ENCODE peak calls at places on chromosome 22, in four cellular contexts. B is choroid plexus epithelial cell, J is RWPE2, H is tibial artery. L is an unnamed sample.

GRCh38 chr22:30506507-30506968 is 1.0 kb upstream of the SEC14L4 start:
- DNase-seq in B (no peak), J (no peak), H (no peak), L (no peak)

GRCh38 chr22:26330971-26331625 is 98.0 kb upstream of the ASPHD2 start:
- DNase-seq in B (peak), J (no peak), H (no peak), L (no peak)

GRCh38 chr22:44325718-44326548 is 13.2 kb upstream of the SHISAL1 start:
- DNase-seq in B (peak), J (no peak), H (no peak), L (no peak)

GRCh38 chr22:50624347-50625130 is 3.4 kb downstream of the ARSA start:
- DNase-seq in B (no peak), J (no peak), H (no peak), L (no peak)

GRCh38 chr22:45865561-45866397 is 111.2 kb downstream of the WNT7B start:
- DNase-seq in B (no peak), J (no peak), H (no peak), L (no peak)

GRCh38 chr22:41532908-41533825 is 11.1 kb downstream of the POLR3H start:
- DNase-seq in B (peak), J (no peak), H (peak), L (peak)

GRCh38 chr22:47213571-47214230 is 451.3 kb downstream of the TBC1D22A start:
- DNase-seq in B (peak), J (no peak), H (peak), L (no peak)

GRCh38 chr22:41288245-41288946 is 2.4 kb upstream of the RANGAP1 start:
- DNase-seq in B (peak), J (peak), H (no peak), L (no peak)

GRCh38 chr22:44916281-44917231 is 93.2 kb downstream of the PHF21B start:
- DNase-seq in B (no peak), J (peak), H (peak), L (peak)

GRCh38 chr22:28799834-28800307 is 498 bp downstream of the XBP1 start:
- DNase-seq in B (peak), J (no peak), H (peak), L (peak)

GRCh38 chr22:32693102-32693501 is 108.4 kb upstream of the TIMP3 start:
- DNase-seq in B (no peak), J (no peak), H (no peak), L (no peak)

GRCh38 chr22:46297151-46297819 is 615 bp downstream of the GTSE1 start:
- DNase-seq in B (peak), J (no peak), H (no peak), L (no peak)

GRCh38 chr22:31945971-31946680 is 1.8 kb downstream of the YWHAH start:
- DNase-seq in B (peak), J (no peak), H (no peak), L (no peak)

GRCh38 chr22:29703595-29704195 is 16.1 kb upstream of the CABP7 start:
- DNase-seq in B (no peak), J (no peak), H (no peak), L (no peak)

GRCh38 chr22:22941831-22942510 is 54.4 kb downstream of the IGLL5 start:
- DNase-seq in B (no peak), J (no peak), H (peak), L (peak)

GRCh38 chr22:50074056-50074455 is 11.2 kb downstream of the MLC1 start:
- DNase-seq in B (no peak), J (no peak), H (peak), L (no peak)

GRCh38 chr22:35548762-35549106 is 8.1 kb downstream of the RASD2 start:
- DNase-seq in B (no peak), J (no peak), H (no peak), L (no peak)

GRCh38 chr22:38935023-38935422 is 22.4 kb upstream of the APOBEC3A start:
- DNase-seq in B (no peak), J (peak), H (no peak), L (no peak)

GRCh38 chr22:25404556-25404922 is 159.9 kb upstream of the GRK3 start:
- DNase-seq in B (no peak), J (no peak), H (no peak), L (no peak)

GRCh38 chr22:46233231-46233630 is 16.9 kb downstream of the CDPF1 start:
- DNase-seq in B (peak), J (no peak), H (peak), L (no peak)

GRCh38 chr22:45968003-45968650 is 8.8 kb downstream of the WNT7B start:
- DNase-seq in B (peak), J (no peak), H (no peak), L (no peak)

GRCh38 chr22:44154431-44154942 is 26.2 kb upstream of the PARVG start:
- DNase-seq in B (peak), J (no peak), H (no peak), L (no peak)

GRCh38 chr22:30880847-30881246 is 87.7 kb downstream of the MORC2 start:
- DNase-seq in B (no peak), J (no peak), H (no peak), L (no peak)

GRCh38 chr22:40265783-40266182 is 80.5 kb upstream of the ADSL start:
- DNase-seq in B (no peak), J (no peak), H (no peak), L (peak)

GRCh38 chr22:30332994-30333706 is 6.4 kb upstream of the TBC1D10A start:
- DNase-seq in B (no peak), J (no peak), H (no peak), L (no peak)

GRCh38 chr22:50207383-50208031 is 6.7 kb downstream of the SELENOO start:
- DNase-seq in B (no peak), J (no peak), H (no peak), L (peak)

GRCh38 chr22:47574551-47574950 is 812.1 kb downstream of the TBC1D22A start:
- DNase-seq in B (no peak), J (no peak), H (no peak), L (no peak)

GRCh38 chr22:36977947-36978660 is 41.1 kb downstream of the TST start:
- DNase-seq in B (peak), J (no peak), H (peak), L (peak)

GRCh38 chr22:36979511-36979910 is 39.7 kb downstream of the TST start:
- DNase-seq in B (no peak), J (no peak), H (no peak), L (no peak)

GRCh38 chr22:36981247-36981775 is 37.9 kb downstream of the TST start:
- DNase-seq in B (no peak), J (no peak), H (no peak), L (no peak)

GRCh38 chr22:36979016-36979415 is 40.2 kb downstream of the TST start:
- DNase-seq in B (no peak), J (no peak), H (no peak), L (no peak)

DNA sequence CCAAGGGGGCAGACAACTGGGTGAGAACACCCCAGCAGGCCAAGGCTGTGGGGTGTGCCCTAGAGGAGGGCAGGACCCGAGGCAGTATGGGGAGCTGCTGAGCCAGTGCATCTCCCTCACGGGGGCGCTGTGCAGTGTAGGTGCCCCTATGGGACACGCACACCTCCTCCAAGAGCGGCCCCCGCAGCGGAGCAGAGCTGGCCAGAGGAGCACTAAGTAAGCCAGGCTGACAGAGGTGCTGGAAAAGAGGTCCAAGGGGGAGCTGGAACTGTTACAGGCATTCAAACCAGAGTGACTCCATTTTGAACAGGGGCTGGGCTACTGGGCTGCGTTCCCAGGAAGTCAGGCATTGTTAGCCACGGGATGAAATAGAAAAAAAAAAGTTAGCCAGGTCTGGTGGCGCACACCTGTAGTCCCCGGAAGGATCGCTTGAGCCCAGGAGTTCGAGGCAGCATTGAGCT is 41.8 kb downstream of the TST start:
- DNase-seq in B (peak), J (no peak), H (no peak), L (peak)
- TF ChIP-seq CTCF in B (peak), J (no peak), H (no peak), L (no peak)

GRCh38 chr22:19434829-19435580 is 2.7 kb downstream of the MRPL40 start:
- DNase-seq in B (no peak), J (no peak), H (no peak), L (no peak)

GRCh38 chr22:19432092-19432844 is at the start of gene MRPL40:
- DNase-seq in B (peak), J (peak), H (peak), L (peak)

GRCh38 chr22:19431641-19432091 is at the start of gene HIRA:
- DNase-seq in B (peak), J (peak), H (peak), L (peak)

GRCh38 chr22:19429950-19430889 is 1.3 kb downstream of the HIRA start:
- DNase-seq in B (peak), J (no peak), H (no peak), L (peak)

GRCh38 chr22:19430890-19431541 is 517 bp downstream of the HIRA start:
- DNase-seq in B (peak), J (no peak), H (no peak), L (no peak)
- TF ChIP-seq CTCF in B (peak), J (no peak), H (no peak), L (no peak)

DNA sequence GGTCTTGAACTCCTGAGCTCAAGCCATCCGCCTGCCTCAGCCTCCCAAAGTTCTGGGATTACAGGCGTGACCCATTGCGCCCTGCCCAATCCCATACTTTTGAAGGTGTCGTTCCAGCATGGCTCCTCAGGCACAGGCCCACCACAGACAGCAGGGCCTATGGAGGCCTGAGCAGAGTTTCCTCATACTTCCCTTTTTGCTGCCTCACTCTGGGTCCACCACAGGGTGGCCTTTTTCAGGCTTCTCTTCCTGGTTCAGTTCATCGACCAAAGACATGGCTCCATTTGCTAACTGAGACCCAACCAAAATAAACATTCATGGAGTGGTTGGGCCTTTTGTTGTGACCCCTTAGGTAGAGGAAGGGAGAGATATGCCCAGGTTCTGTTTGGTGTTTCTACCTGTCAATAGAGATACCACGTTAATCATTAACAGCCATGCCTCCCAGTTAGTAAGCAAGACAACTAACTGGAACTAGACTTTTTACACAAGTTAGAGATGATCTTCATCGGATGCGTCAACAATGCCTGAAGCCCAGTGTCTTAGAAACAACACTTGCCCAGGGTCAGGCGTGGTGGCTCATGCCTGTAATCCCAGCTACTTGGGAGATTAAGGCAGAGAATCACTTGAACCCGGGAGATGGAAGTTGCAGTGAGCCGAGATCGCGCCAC is 35.1 kb downstream of the TRIOBP start:
- DNase-seq in B (no peak), J (no peak), H (no peak), L (no peak)
- TF ChIP-seq CTCF in B (peak), J (no peak), H (no peak), L (peak)

GRCh38 chr22:20566420-20567260 is 59.2 kb downstream of the MED15 start:
- DNase-seq in B (peak), J (no peak), H (no peak), L (no peak)

GRCh38 chr22:20567371-20567847 is 60.0 kb downstream of the MED15 start:
- DNase-seq in B (no peak), J (no peak), H (no peak), L (no peak)

GRCh38 chr22:20569059-20570058 is 61.9 kb downstream of the MED15 start:
- DNase-seq in B (peak), J (peak), H (peak), L (no peak)

GRCh38 chr22:20568502-20569058 is 61.2 kb downstream of the MED15 start:
- DNase-seq in B (no peak), J (no peak), H (no peak), L (no peak)

GRCh38 chr22:20567993-20568417 is 60.6 kb downstream of the MED15 start:
- DNase-seq in B (peak), J (no peak), H (no peak), L (no peak)
- TF ChIP-seq CTCF in B (peak), J (peak), H (peak), L (no peak)

DNA sequence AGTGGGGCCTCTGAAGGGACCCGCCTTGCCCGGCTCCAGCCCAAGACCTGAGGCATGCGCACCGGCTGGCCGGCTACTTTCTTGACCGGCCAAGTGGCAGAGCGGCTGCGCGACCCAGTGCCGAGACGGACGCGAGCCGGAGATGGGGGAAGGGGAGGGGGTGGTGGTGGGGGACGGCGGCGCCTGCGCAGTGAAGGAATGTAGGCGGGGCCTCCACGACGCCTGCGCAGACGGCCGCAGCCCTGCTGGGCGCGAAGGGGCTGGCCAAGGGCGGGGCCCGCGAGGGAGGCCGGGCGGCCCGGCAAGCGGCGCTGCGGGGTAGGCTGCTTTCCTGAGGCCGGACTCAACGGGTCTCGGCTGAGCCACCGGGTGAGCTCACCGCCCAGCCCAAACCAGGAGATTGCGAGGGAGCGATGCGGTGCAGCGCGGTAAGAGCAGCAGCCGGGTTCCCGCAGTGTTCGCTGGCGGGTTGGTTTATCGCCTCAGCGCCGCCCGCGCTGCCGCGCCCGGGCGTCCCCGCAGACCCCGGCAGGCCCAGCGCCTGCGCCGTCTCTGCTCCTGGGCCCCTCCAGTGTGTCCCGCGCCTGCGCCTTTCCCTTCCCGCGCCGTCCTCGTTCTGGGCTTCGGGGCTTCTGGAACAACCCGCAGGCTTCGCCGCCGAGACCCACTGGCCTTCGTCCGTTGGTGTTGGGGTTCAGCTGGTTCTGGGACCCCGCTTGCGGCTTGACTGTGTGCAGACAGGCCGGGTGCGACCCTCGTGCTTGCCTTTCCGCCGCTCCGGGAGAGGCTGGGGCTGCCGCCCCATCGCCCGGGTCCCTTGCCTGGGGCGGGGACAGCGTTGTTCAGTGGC is at the start of gene SPECC1L:
- DNase-seq in B (peak), J (peak), H (peak), L (peak)
- TF ChIP-seq CTCF in B (no peak), J (peak), H (peak), L (no peak)

DNA sequence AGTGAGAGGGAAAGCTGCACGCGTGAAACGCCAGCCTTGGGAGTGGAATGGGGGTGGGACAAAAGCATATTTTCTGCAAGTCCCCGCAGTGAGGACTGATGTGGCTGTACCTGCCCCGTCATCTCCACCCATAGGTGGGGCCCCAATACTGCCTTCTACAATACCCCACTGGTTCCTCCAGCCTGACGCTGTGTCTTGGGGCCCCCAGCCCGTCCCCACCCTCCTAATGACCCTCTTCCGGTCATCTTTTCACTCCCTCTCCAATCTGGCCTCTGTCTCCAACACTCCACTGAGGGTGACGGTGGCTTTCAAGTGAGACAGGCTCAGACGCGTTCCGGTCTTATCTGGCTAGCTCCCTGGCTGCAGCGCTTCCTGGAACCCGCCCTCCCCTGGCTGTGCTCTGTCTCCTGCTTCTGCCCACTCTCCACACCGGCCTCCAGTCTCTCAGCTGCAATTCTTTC is 104.2 kb downstream of the MICAL3 start:
- DNase-seq in B (peak), J (no peak), H (no peak), L (no peak)
- TF ChIP-seq CTCF in B (peak), J (peak), H (no peak), L (no peak)

GRCh38 chr22:19494001-19494560 is 14.4 kb downstream of the CDC45 start:
- DNase-seq in B (no peak), J (no peak), H (no peak), L (no peak)

GRCh38 chr22:19488285-19488684 is 8.6 kb downstream of the CDC45 start:
- DNase-seq in B (no peak), J (no peak), H (no peak), L (no peak)

GRCh38 chr22:19490628-19491230 is 11.0 kb downstream of the CDC45 start:
- DNase-seq in B (no peak), J (no peak), H (peak), L (no peak)

GRCh38 chr22:19492504-19493174 is 12.9 kb downstream of the CDC45 start:
- DNase-seq in B (no peak), J (no peak), H (peak), L (no peak)

GRCh38 chr22:19488884-19489843 is 9.4 kb downstream of the CDC45 start:
- DNase-seq in B (peak), J (no peak), H (no peak), L (no peak)
- TF ChIP-seq CTCF in B (peak), J (no peak), H (no peak), L (no peak)